ENCODE peak calls at places on chromosomes 11 and 22, in four cellular contexts. R, W, B and S are unnamed samples.

GRCh38 chr11:128915148-128915519 is 24.0 kb downstream of the KCNJ5 start:
- DNase-seq in R (no peak), W (no peak), B (no peak), S (no peak)

GRCh38 chr22:36734171-36735058 is 30.9 kb upstream of the CACNG2 start:
- DNase-seq in R (no peak), W (no peak), B (peak; percentile 51), S (no peak)

GRCh38 chr11:114447892-114448291 is 8.6 kb downstream of the REXO2 start:
- DNase-seq in R (no peak), W (no peak), B (peak; percentile 85), S (no peak)

GRCh38 chr11:69012092-69013008 is 696 bp downstream of the MRGPRF start:
- DNase-seq in R (peak; percentile 60), W (peak; percentile 66), B (peak; percentile 57), S (no peak)

GRCh38 chr22:31343235-31344191 is 2.6 kb downstream of the PATZ1 start:
- DNase-seq in R (peak; percentile 40), W (peak; percentile 89), B (peak; percentile 26), S (no peak)

GRCh38 chr11:66563832-66564231 is 4.6 kb downstream of the CTSF start:
- DNase-seq in R (no peak), W (no peak), B (no peak), S (no peak)

GRCh38 chr11:10478066-10478465 is 23.0 kb downstream of the AMPD3 start:
- DNase-seq in R (peak; percentile 1), W (no peak), B (no peak), S (no peak)

GRCh38 chr11:30919389-30920172 is 333.4 kb upstream of the MPPED2 start:
- DNase-seq in R (no peak), W (no peak), B (peak; percentile 39), S (no peak)

GRCh38 chr22:21651521-21652009 is 9.5 kb downstream of the SDF2L1 start:
- DNase-seq in R (no peak), W (no peak), B (no peak), S (no peak)

GRCh38 chr11:125701858-125702621 is 21.4 kb upstream of the ACRV1 start:
- DNase-seq in R (no peak), W (no peak), B (no peak), S (no peak)

GRCh38 chr11:77069336-77069968 is 2.7 kb downstream of the CAPN5 start:
- DNase-seq in R (peak; percentile 8), W (no peak), B (no peak), S (no peak)

GRCh38 chr11:77066229-77067023 is at the start of gene CAPN5:
- DNase-seq in R (peak; percentile 95), W (peak; percentile 96), B (peak; percentile 92), S (peak; percentile 36)

GRCh38 chr11:77068461-77069335 is 1.9 kb downstream of the CAPN5 start:
- DNase-seq in R (no peak), W (no peak), B (no peak), S (no peak)

GRCh38 chr11:77065878-77066228 is 918 bp upstream of the CAPN5 start:
- DNase-seq in R (peak; percentile 72), W (no peak), B (peak; percentile 59), S (no peak)

DNA sequence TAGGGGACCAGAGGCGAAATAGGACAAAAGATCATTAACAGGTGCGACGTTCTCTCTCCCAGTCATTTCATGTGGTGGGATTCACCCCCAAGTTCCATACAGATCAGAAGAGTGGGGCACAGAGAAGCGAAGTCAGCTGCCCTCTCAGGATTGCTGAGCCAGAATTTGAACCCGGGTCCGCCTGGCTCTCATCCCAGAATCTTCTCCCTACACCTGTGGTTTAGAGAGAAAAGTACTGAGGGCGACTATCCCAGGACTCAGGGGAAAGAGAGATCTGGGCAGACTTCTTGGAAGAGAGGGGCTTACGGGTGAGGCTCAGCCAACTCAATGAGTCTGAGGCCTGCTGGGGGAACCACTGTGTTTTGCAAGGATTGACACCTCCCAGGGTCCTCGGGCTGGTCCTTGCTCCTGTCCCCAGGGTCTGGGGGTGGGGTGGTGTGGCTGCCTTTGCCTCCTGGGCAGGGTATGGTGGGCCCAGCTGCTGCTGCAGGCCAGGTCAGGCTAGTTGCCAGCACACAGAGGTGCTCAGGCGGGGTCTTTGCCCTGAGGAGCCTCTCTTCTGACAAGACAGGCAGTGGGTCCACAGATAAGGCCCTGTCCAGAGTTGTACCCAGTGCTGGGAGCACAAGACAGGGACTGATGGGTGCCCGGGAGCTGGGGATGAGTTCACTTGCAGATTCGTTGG is 1.1 kb downstream of the CAPN5 start:
- DNase-seq in R (no peak), W (no peak), B (no peak), S (no peak)
- H3K4me3 ChIP-seq in R (peak overlapping the region; percentile 90), W (peak overlapping the region; percentile 59), B (peak overlapping the region; percentile 72), S (peak overlapping the region; percentile 78)

GRCh38 chr11:120424970-120425332 is 86.6 kb upstream of the GRIK4 start:
- DNase-seq in R (no peak), W (no peak), B (no peak), S (no peak)
- TF ChIP-seq POLR2A in R (no peak), W (no peak), B (no peak), S (no peak)

DNA sequence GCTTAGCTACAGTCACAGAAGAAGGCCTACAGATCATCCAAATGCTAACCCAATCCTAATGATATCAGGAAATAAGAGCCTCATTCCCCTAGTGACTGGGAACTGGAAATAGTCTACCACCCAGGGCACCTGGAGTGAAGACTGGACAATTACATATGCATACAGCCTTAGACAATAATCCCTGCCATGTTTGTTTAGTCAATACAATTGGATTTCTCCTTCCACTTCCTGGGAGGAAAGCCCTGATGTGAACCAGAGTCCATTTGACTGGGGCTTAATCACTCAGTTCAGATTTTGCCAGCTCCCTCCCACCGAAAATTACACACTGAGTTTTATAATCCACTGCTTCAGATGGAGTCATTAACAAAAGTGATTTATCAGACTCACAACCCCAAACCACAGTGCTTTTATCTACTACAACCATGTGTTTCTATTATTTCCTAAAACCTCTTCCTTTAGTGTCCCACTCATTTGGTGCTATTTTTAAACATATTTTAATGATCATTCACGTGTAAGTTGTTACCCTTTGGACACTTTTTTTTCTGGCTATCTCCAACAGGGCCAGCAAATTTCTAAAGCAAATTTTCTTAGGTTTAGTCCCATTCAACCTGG is 29.9 kb downstream of the CWF19L2 start:
- DNase-seq in R (no peak), W (no peak), B (no peak), S (no peak)
- H3K9me3 ChIP-seq in R (no peaks in the 10 kb centered on the region), W (no peaks in the 10 kb centered on the region), B (no peaks in the 10 kb centered on the region), S (no peaks in the 10 kb centered on the region)

DNA sequence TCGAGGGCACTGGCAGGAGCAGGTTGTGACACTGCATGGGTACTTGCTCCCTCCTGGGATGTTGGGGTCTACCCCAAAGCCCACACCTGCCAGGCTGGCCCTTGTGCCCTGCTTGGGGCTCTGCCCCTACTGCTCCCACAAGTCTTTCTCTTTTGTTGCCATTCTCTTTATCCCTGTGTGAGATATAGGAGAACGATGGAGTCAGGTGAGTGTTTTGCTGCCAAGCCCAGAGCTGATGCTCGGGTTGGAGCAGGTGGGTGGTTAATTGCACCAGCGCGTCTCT is 292.6 kb downstream of the TBC1D22A start:
- DNase-seq in R (no peak), W (no peak), B (no peak), S (no peak)
- H3K4me3 ChIP-seq in R (no peak overlapping the region), W (no peak overlapping the region), B (no peak overlapping the region), S (no peak overlapping the region)

GRCh38 chr11:46277313-46277622 is 194 bp upstream of the CREB3L1 start:
- DNase-seq in R (no peak), W (no peak), B (peak; percentile 62), S (no peak)

GRCh38 chr11:46275964-46276641 is 1.4 kb upstream of the CREB3L1 start:
- DNase-seq in R (no peak), W (no peak), B (no peak), S (no peak)

GRCh38 chr11:46279393-46280099 is 2.1 kb downstream of the CREB3L1 start:
- DNase-seq in R (peak; percentile 76), W (no peak), B (peak; percentile 80), S (no peak)

GRCh38 chr11:46278387-46279173 is 1.1 kb downstream of the CREB3L1 start:
- DNase-seq in R (peak; percentile 66), W (peak; percentile 92), B (peak; percentile 59), S (no peak)

GRCh38 chr11:46277623-46278386 is at the start of gene CREB3L1:
- DNase-seq in R (peak; percentile 72), W (peak; percentile 80), B (no peak), S (no peak)
- TF ChIP-seq POLR2A in R (no peak), W (no peak), B (peak; percentile 77), S (no peak)